ENCODE peak calls at places on chromosome 11, in eight cellular contexts. One of them, this sample, is unnamed.

GRCh38 chr11:73178092-73178539 is 36.0 kb upstream of the FCHSD2 start:
- DNase-seq in NB4: peak
- DNase-seq in suprapubic skin: peak
- DNase-seq in cardiac septum: peak
- DNase-seq in neural progenitor cell: peak
- DNase-seq in 8988T: peak
- DNase-seq in stimulated activated CD4-positive, alpha-beta T cell treated with anti-CD3 and anti-CD28 coated beads, Interleukin-2, amount 100 ng/mL, for 48 hours: peak
- DNase-seq in KBM-7: peak
- DNase-seq in this sample: peak

GRCh38 chr11:86040919-86041318 is 28.0 kb downstream of the PICALM start:
- DNase-seq in KBM-7: no peak
- DNase-seq in neural progenitor cell: no peak
- DNase-seq in stimulated activated CD4-positive, alpha-beta T cell treated with anti-CD3 and anti-CD28 coated beads, Interleukin-2, amount 100 ng/mL, for 48 hours: no peak
- DNase-seq in cardiac septum: no peak
- DNase-seq in 8988T: no peak
- DNase-seq in suprapubic skin: no peak
- DNase-seq in NB4: no peak
- DNase-seq in this sample: no peak

GRCh38 chr11:66070604-66071325 is 693 bp downstream of the PACS1 start:
- DNase-seq in KBM-7: no peak
- DNase-seq in cardiac septum: peak
- DNase-seq in stimulated activated CD4-positive, alpha-beta T cell treated with anti-CD3 and anti-CD28 coated beads, Interleukin-2, amount 100 ng/mL, for 48 hours: no peak
- DNase-seq in 8988T: peak
- DNase-seq in neural progenitor cell: peak
- DNase-seq in suprapubic skin: peak
- DNase-seq in NB4: peak
- DNase-seq in this sample: no peak

GRCh38 chr11:96337541-96338530 is 5.2 kb downstream of the MAML2 start:
- DNase-seq in stimulated activated CD4-positive, alpha-beta T cell treated with anti-CD3 and anti-CD28 coated beads, Interleukin-2, amount 100 ng/mL, for 48 hours: no peak
- DNase-seq in 8988T: no peak
- DNase-seq in neural progenitor cell: no peak
- DNase-seq in cardiac septum: no peak
- DNase-seq in KBM-7: no peak
- DNase-seq in NB4: peak
- DNase-seq in suprapubic skin: no peak
- DNase-seq in this sample: no peak

GRCh38 chr11:42048141-42048540 is 588.7 kb upstream of the LRRC4C start:
- DNase-seq in neural progenitor cell: no peak
- DNase-seq in KBM-7: no peak
- DNase-seq in NB4: no peak
- DNase-seq in 8988T: no peak
- DNase-seq in suprapubic skin: no peak
- DNase-seq in cardiac septum: no peak
- DNase-seq in stimulated activated CD4-positive, alpha-beta T cell treated with anti-CD3 and anti-CD28 coated beads, Interleukin-2, amount 100 ng/mL, for 48 hours: no peak
- DNase-seq in this sample: no peak

GRCh38 chr11:104968856-104969776 is 742 bp upstream of the CASP4 start:
- DNase-seq in KBM-7: no peak
- DNase-seq in neural progenitor cell: peak
- DNase-seq in NB4: peak
- DNase-seq in 8988T: peak
- DNase-seq in cardiac septum: no peak
- DNase-seq in suprapubic skin: peak
- DNase-seq in stimulated activated CD4-positive, alpha-beta T cell treated with anti-CD3 and anti-CD28 coated beads, Interleukin-2, amount 100 ng/mL, for 48 hours: no peak
- DNase-seq in this sample: no peak

GRCh38 chr11:20249313-20249873 is 89.1 kb upstream of the DBX1 start:
- DNase-seq in 8988T: no peak
- DNase-seq in KBM-7: no peak
- DNase-seq in NB4: no peak
- DNase-seq in stimulated activated CD4-positive, alpha-beta T cell treated with anti-CD3 and anti-CD28 coated beads, Interleukin-2, amount 100 ng/mL, for 48 hours: no peak
- DNase-seq in suprapubic skin: no peak
- DNase-seq in neural progenitor cell: no peak
- DNase-seq in cardiac septum: no peak
- DNase-seq in this sample: no peak

GRCh38 chr11:100918551-100919500 is 210.8 kb downstream of the PGR start:
- DNase-seq in KBM-7: no peak
- DNase-seq in neural progenitor cell: peak
- DNase-seq in stimulated activated CD4-positive, alpha-beta T cell treated with anti-CD3 and anti-CD28 coated beads, Interleukin-2, amount 100 ng/mL, for 48 hours: no peak
- DNase-seq in cardiac septum: no peak
- DNase-seq in NB4: no peak
- DNase-seq in suprapubic skin: no peak
- DNase-seq in 8988T: no peak
- DNase-seq in this sample: no peak

GRCh38 chr11:35012467-35013191 is 96.2 kb downstream of the PDHX start:
- DNase-seq in stimulated activated CD4-positive, alpha-beta T cell treated with anti-CD3 and anti-CD28 coated beads, Interleukin-2, amount 100 ng/mL, for 48 hours: peak
- DNase-seq in NB4: no peak
- DNase-seq in KBM-7: no peak
- DNase-seq in cardiac septum: no peak
- DNase-seq in 8988T: no peak
- DNase-seq in neural progenitor cell: no peak
- DNase-seq in suprapubic skin: no peak
- DNase-seq in this sample: no peak

GRCh38 chr11:27215471-27216267 is 147.3 kb downstream of the CCDC34 start:
- DNase-seq in NB4: no peak
- DNase-seq in neural progenitor cell: no peak
- DNase-seq in cardiac septum: no peak
- DNase-seq in 8988T: no peak
- DNase-seq in suprapubic skin: no peak
- DNase-seq in KBM-7: no peak
- DNase-seq in stimulated activated CD4-positive, alpha-beta T cell treated with anti-CD3 and anti-CD28 coated beads, Interleukin-2, amount 100 ng/mL, for 48 hours: no peak
- DNase-seq in this sample: no peak

GRCh38 chr11:115153135-115153534 is 351.1 kb downstream of the CADM1 start:
- DNase-seq in suprapubic skin: no peak
- DNase-seq in stimulated activated CD4-positive, alpha-beta T cell treated with anti-CD3 and anti-CD28 coated beads, Interleukin-2, amount 100 ng/mL, for 48 hours: no peak
- DNase-seq in 8988T: no peak
- DNase-seq in neural progenitor cell: no peak
- DNase-seq in cardiac septum: no peak
- DNase-seq in NB4: peak
- DNase-seq in KBM-7: no peak
- DNase-seq in this sample: no peak

GRCh38 chr11:9076046-9076445 is 15.4 kb downstream of the SCUBE2 start:
- DNase-seq in 8988T: no peak
- DNase-seq in stimulated activated CD4-positive, alpha-beta T cell treated with anti-CD3 and anti-CD28 coated beads, Interleukin-2, amount 100 ng/mL, for 48 hours: no peak
- DNase-seq in cardiac septum: no peak
- DNase-seq in NB4: no peak
- DNase-seq in neural progenitor cell: no peak
- DNase-seq in KBM-7: no peak
- DNase-seq in suprapubic skin: no peak
- DNase-seq in this sample: no peak

GRCh38 chr11:73240190-73240781 is 22.2 kb downstream of the P2RY2 start:
- DNase-seq in stimulated activated CD4-positive, alpha-beta T cell treated with anti-CD3 and anti-CD28 coated beads, Interleukin-2, amount 100 ng/mL, for 48 hours: no peak
- DNase-seq in 8988T: peak
- DNase-seq in suprapubic skin: peak
- DNase-seq in cardiac septum: peak
- DNase-seq in KBM-7: no peak
- DNase-seq in neural progenitor cell: peak
- DNase-seq in NB4: no peak
- DNase-seq in this sample: no peak

GRCh38 chr11:63892233-63892632 is 24.7 kb downstream of the RCOR2 start:
- DNase-seq in KBM-7: peak
- DNase-seq in cardiac septum: no peak
- DNase-seq in NB4: peak
- DNase-seq in 8988T: no peak
- DNase-seq in neural progenitor cell: peak
- DNase-seq in suprapubic skin: no peak
- DNase-seq in stimulated activated CD4-positive, alpha-beta T cell treated with anti-CD3 and anti-CD28 coated beads, Interleukin-2, amount 100 ng/mL, for 48 hours: no peak
- DNase-seq in this sample: no peak

GRCh38 chr11:68457898-68458249 is 2.7 kb upstream of the PPP6R3 start:
- DNase-seq in 8988T: no peak
- DNase-seq in cardiac septum: peak
- DNase-seq in suprapubic skin: peak
- DNase-seq in stimulated activated CD4-positive, alpha-beta T cell treated with anti-CD3 and anti-CD28 coated beads, Interleukin-2, amount 100 ng/mL, for 48 hours: no peak
- DNase-seq in KBM-7: no peak
- DNase-seq in NB4: no peak
- DNase-seq in neural progenitor cell: no peak
- DNase-seq in this sample: no peak

GRCh38 chr11:59266491-59266890 is 53.8 kb upstream of the MPEG1 start:
- DNase-seq in neural progenitor cell: no peak
- DNase-seq in NB4: no peak
- DNase-seq in 8988T: no peak
- DNase-seq in KBM-7: no peak
- DNase-seq in stimulated activated CD4-positive, alpha-beta T cell treated with anti-CD3 and anti-CD28 coated beads, Interleukin-2, amount 100 ng/mL, for 48 hours: no peak
- DNase-seq in cardiac septum: no peak
- DNase-seq in suprapubic skin: no peak
- DNase-seq in this sample: no peak

GRCh38 chr11:17014321-17014773 is at the start of gene PLEKHA7:
- DNase-seq in neural progenitor cell: peak
- DNase-seq in KBM-7: no peak
- DNase-seq in suprapubic skin: no peak
- DNase-seq in stimulated activated CD4-positive, alpha-beta T cell treated with anti-CD3 and anti-CD28 coated beads, Interleukin-2, amount 100 ng/mL, for 48 hours: no peak
- DNase-seq in 8988T: peak
- DNase-seq in cardiac septum: no peak
- DNase-seq in NB4: no peak
- DNase-seq in this sample: peak

GRCh38 chr11:88469828-88470227 is 132.3 kb upstream of the CTSC start:
- DNase-seq in suprapubic skin: no peak
- DNase-seq in NB4: no peak
- DNase-seq in 8988T: no peak
- DNase-seq in stimulated activated CD4-positive, alpha-beta T cell treated with anti-CD3 and anti-CD28 coated beads, Interleukin-2, amount 100 ng/mL, for 48 hours: no peak
- DNase-seq in cardiac septum: no peak
- DNase-seq in KBM-7: no peak
- DNase-seq in neural progenitor cell: no peak
- DNase-seq in this sample: no peak

GRCh38 chr11:64449381-64450167 is 90.6 kb downstream of the RPS6KA4 start:
- DNase-seq in stimulated activated CD4-positive, alpha-beta T cell treated with anti-CD3 and anti-CD28 coated beads, Interleukin-2, amount 100 ng/mL, for 48 hours: peak
- DNase-seq in KBM-7: peak
- DNase-seq in neural progenitor cell: peak
- DNase-seq in 8988T: peak
- DNase-seq in cardiac septum: peak
- DNase-seq in suprapubic skin: peak
- DNase-seq in NB4: peak
- DNase-seq in this sample: peak

GRCh38 chr11:74543991-74544390 is 48.4 kb upstream of the POLD3 start:
- DNase-seq in cardiac septum: no peak
- DNase-seq in neural progenitor cell: no peak
- DNase-seq in 8988T: no peak
- DNase-seq in KBM-7: no peak
- DNase-seq in suprapubic skin: no peak
- DNase-seq in stimulated activated CD4-positive, alpha-beta T cell treated with anti-CD3 and anti-CD28 coated beads, Interleukin-2, amount 100 ng/mL, for 48 hours: no peak
- DNase-seq in NB4: peak
- DNase-seq in this sample: no peak

GRCh38 chr11:19367051-19367709 is 126.4 kb upstream of the E2F8 start:
- DNase-seq in 8988T: no peak
- DNase-seq in cardiac septum: no peak
- DNase-seq in suprapubic skin: no peak
- DNase-seq in KBM-7: no peak
- DNase-seq in neural progenitor cell: no peak
- DNase-seq in NB4: no peak
- DNase-seq in stimulated activated CD4-positive, alpha-beta T cell treated with anti-CD3 and anti-CD28 coated beads, Interleukin-2, amount 100 ng/mL, for 48 hours: no peak
- DNase-seq in this sample: no peak

GRCh38 chr11:130312046-130312445 is 2.7 kb downstream of the ZBTB44 start:
- DNase-seq in NB4: no peak
- DNase-seq in neural progenitor cell: no peak
- DNase-seq in KBM-7: no peak
- DNase-seq in 8988T: no peak
- DNase-seq in stimulated activated CD4-positive, alpha-beta T cell treated with anti-CD3 and anti-CD28 coated beads, Interleukin-2, amount 100 ng/mL, for 48 hours: no peak
- DNase-seq in cardiac septum: no peak
- DNase-seq in suprapubic skin: no peak
- DNase-seq in this sample: no peak

GRCh38 chr11:94043241-94043640 is 22.1 kb downstream of the HEPHL1 start:
- DNase-seq in stimulated activated CD4-positive, alpha-beta T cell treated with anti-CD3 and anti-CD28 coated beads, Interleukin-2, amount 100 ng/mL, for 48 hours: no peak
- DNase-seq in KBM-7: no peak
- DNase-seq in NB4: no peak
- DNase-seq in cardiac septum: no peak
- DNase-seq in 8988T: no peak
- DNase-seq in suprapubic skin: no peak
- DNase-seq in neural progenitor cell: no peak
- DNase-seq in this sample: no peak

GRCh38 chr11:103737791-103738190 is 298.6 kb upstream of the DDI1 start:
- DNase-seq in stimulated activated CD4-positive, alpha-beta T cell treated with anti-CD3 and anti-CD28 coated beads, Interleukin-2, amount 100 ng/mL, for 48 hours: no peak
- DNase-seq in NB4: no peak
- DNase-seq in KBM-7: no peak
- DNase-seq in neural progenitor cell: peak
- DNase-seq in 8988T: no peak
- DNase-seq in cardiac septum: no peak
- DNase-seq in suprapubic skin: no peak
- DNase-seq in this sample: no peak

GRCh38 chr11:29087404-29087803 is 929.4 kb downstream of the KCNA4 start:
- DNase-seq in suprapubic skin: no peak
- DNase-seq in NB4: no peak
- DNase-seq in neural progenitor cell: no peak
- DNase-seq in stimulated activated CD4-positive, alpha-beta T cell treated with anti-CD3 and anti-CD28 coated beads, Interleukin-2, amount 100 ng/mL, for 48 hours: no peak
- DNase-seq in 8988T: no peak
- DNase-seq in KBM-7: no peak
- DNase-seq in cardiac septum: no peak
- DNase-seq in this sample: no peak

GRCh38 chr11:119691020-119691666 is 37.9 kb downstream of the NECTIN1 start:
- DNase-seq in 8988T: no peak
- DNase-seq in neural progenitor cell: peak
- DNase-seq in suprapubic skin: no peak
- DNase-seq in NB4: peak
- DNase-seq in KBM-7: peak
- DNase-seq in stimulated activated CD4-positive, alpha-beta T cell treated with anti-CD3 and anti-CD28 coated beads, Interleukin-2, amount 100 ng/mL, for 48 hours: no peak
- DNase-seq in cardiac septum: no peak
- DNase-seq in this sample: no peak

GRCh38 chr11:12074529-12075195 is 35.7 kb upstream of the MICAL2 start:
- DNase-seq in KBM-7: no peak
- DNase-seq in 8988T: no peak
- DNase-seq in stimulated activated CD4-positive, alpha-beta T cell treated with anti-CD3 and anti-CD28 coated beads, Interleukin-2, amount 100 ng/mL, for 48 hours: no peak
- DNase-seq in NB4: no peak
- DNase-seq in cardiac septum: no peak
- DNase-seq in suprapubic skin: peak
- DNase-seq in neural progenitor cell: no peak
- DNase-seq in this sample: no peak

GRCh38 chr11:73271936-73272679 is at the start of gene P2RY6:
- DNase-seq in stimulated activated CD4-positive, alpha-beta T cell treated with anti-CD3 and anti-CD28 coated beads, Interleukin-2, amount 100 ng/mL, for 48 hours: no peak
- DNase-seq in neural progenitor cell: no peak
- DNase-seq in NB4: peak
- DNase-seq in cardiac septum: peak
- DNase-seq in KBM-7: peak
- DNase-seq in 8988T: peak
- DNase-seq in suprapubic skin: no peak
- DNase-seq in this sample: no peak

GRCh38 chr11:1934326-1935155 is 12.6 kb upstream of the MRPL23 start:
- DNase-seq in NB4: peak
- DNase-seq in 8988T: peak
- DNase-seq in neural progenitor cell: no peak
- DNase-seq in KBM-7: no peak
- DNase-seq in suprapubic skin: peak
- DNase-seq in stimulated activated CD4-positive, alpha-beta T cell treated with anti-CD3 and anti-CD28 coated beads, Interleukin-2, amount 100 ng/mL, for 48 hours: no peak
- DNase-seq in cardiac septum: peak
- DNase-seq in this sample: peak